ENCODE peak calls at places on chromosome 15, in nine cellular contexts. One of them, this sample, is unnamed.

GRCh38 chr15:74252291-74253080 is 16.4 kb downstream of the CCDC33 start:
- DNase-seq in bronchial epithelial cell: peak; percentile 30
- DNase-seq in ureter: no peak
- DNase-seq in DMS153: no peak
- DNase-seq in iPS-NIHi11: no peak
- DNase-seq in adrenal gland: peak; percentile 60
- DNase-seq in AML-193: no peak
- DNase-seq in G401: no peak
- DNase-seq in foreskin fibroblast: no peak
- DNase-seq in this sample: no peak

GRCh38 chr15:38038659-38039442 is 104.4 kb downstream of the TMCO5A start:
- DNase-seq in bronchial epithelial cell: peak; percentile 94
- DNase-seq in DMS153: no peak
- DNase-seq in adrenal gland: no peak
- DNase-seq in foreskin fibroblast: peak; percentile 75
- DNase-seq in ureter: no peak
- DNase-seq in G401: no peak
- DNase-seq in AML-193: no peak
- DNase-seq in iPS-NIHi11: no peak
- DNase-seq in this sample: no peak

GRCh38 chr15:70222632-70223031 is 124.9 kb upstream of the TLE3 start:
- DNase-seq in bronchial epithelial cell: no peak
- DNase-seq in AML-193: no peak
- DNase-seq in ureter: no peak
- DNase-seq in foreskin fibroblast: no peak
- DNase-seq in adrenal gland: no peak
- DNase-seq in G401: no peak
- DNase-seq in DMS153: no peak
- DNase-seq in iPS-NIHi11: no peak
- DNase-seq in this sample: no peak

GRCh38 chr15:45027220-45027619 is 4.2 kb downstream of the SORD start:
- DNase-seq in AML-193: no peak
- DNase-seq in bronchial epithelial cell: no peak
- DNase-seq in ureter: no peak
- DNase-seq in DMS153: no peak
- DNase-seq in adrenal gland: no peak
- DNase-seq in foreskin fibroblast: no peak
- DNase-seq in G401: no peak
- DNase-seq in iPS-NIHi11: no peak
- DNase-seq in this sample: no peak

GRCh38 chr15:25372298-25372697 is 66.5 kb downstream of the UBE3A start:
- DNase-seq in iPS-NIHi11: no peak
- DNase-seq in DMS153: no peak
- DNase-seq in foreskin fibroblast: peak; percentile 31
- DNase-seq in ureter: no peak
- DNase-seq in AML-193: no peak
- DNase-seq in bronchial epithelial cell: peak; percentile 25
- DNase-seq in G401: no peak
- DNase-seq in adrenal gland: no peak
- DNase-seq in this sample: no peak

GRCh38 chr15:69092159-69092558 is 68.3 kb upstream of the GLCE start:
- DNase-seq in G401: no peak
- DNase-seq in DMS153: no peak
- DNase-seq in foreskin fibroblast: peak; percentile 37
- DNase-seq in ureter: no peak
- DNase-seq in AML-193: no peak
- DNase-seq in bronchial epithelial cell: peak; percentile 91
- DNase-seq in adrenal gland: no peak
- DNase-seq in iPS-NIHi11: no peak
- DNase-seq in this sample: no peak

GRCh38 chr15:81270781-81271491 is 53.0 kb downstream of the STARD5 start:
- DNase-seq in DMS153: no peak
- DNase-seq in adrenal gland: no peak
- DNase-seq in bronchial epithelial cell: peak; percentile 14
- DNase-seq in foreskin fibroblast: no peak
- DNase-seq in AML-193: no peak
- DNase-seq in G401: no peak
- DNase-seq in iPS-NIHi11: no peak
- DNase-seq in ureter: no peak
- DNase-seq in this sample: no peak

GRCh38 chr15:78712797-78713515 is 71.9 kb upstream of the CHRNB4 start:
- DNase-seq in adrenal gland: no peak
- DNase-seq in G401: no peak
- DNase-seq in iPS-NIHi11: no peak
- DNase-seq in ureter: no peak
- DNase-seq in AML-193: no peak
- DNase-seq in DMS153: no peak
- DNase-seq in foreskin fibroblast: no peak
- DNase-seq in bronchial epithelial cell: no peak
- DNase-seq in this sample: no peak

GRCh38 chr15:63277893-63278505 is 594 bp downstream of the APH1B start:
- DNase-seq in G401: peak; percentile 67
- DNase-seq in adrenal gland: peak; percentile 60
- DNase-seq in iPS-NIHi11: peak; percentile 16
- DNase-seq in bronchial epithelial cell: peak; percentile 26
- DNase-seq in ureter: peak; percentile 44
- DNase-seq in DMS153: no peak
- DNase-seq in foreskin fibroblast: no peak
- DNase-seq in AML-193: no peak
- DNase-seq in this sample: peak; percentile 35

GRCh38 chr15:101528108-101528916 is 38.8 kb upstream of the PCSK6 start:
- DNase-seq in bronchial epithelial cell: no peak
- DNase-seq in G401: no peak
- DNase-seq in DMS153: no peak
- DNase-seq in foreskin fibroblast: no peak
- DNase-seq in AML-193: no peak
- DNase-seq in iPS-NIHi11: no peak
- DNase-seq in ureter: no peak
- DNase-seq in adrenal gland: peak; percentile 27
- DNase-seq in this sample: peak; percentile 86

GRCh38 chr15:92882697-92883642 is 17.2 kb upstream of the CHD2 start:
- DNase-seq in adrenal gland: peak; percentile 62
- DNase-seq in iPS-NIHi11: peak; percentile 32
- DNase-seq in DMS153: no peak
- DNase-seq in foreskin fibroblast: no peak
- DNase-seq in AML-193: no peak
- DNase-seq in ureter: no peak
- DNase-seq in G401: peak; percentile 13
- DNase-seq in bronchial epithelial cell: no peak
- DNase-seq in this sample: peak; percentile 32

GRCh38 chr15:48785195-48785594 is 25.7 kb downstream of the CEP152 start:
- DNase-seq in adrenal gland: no peak
- DNase-seq in iPS-NIHi11: no peak
- DNase-seq in bronchial epithelial cell: no peak
- DNase-seq in AML-193: no peak
- DNase-seq in DMS153: no peak
- DNase-seq in ureter: no peak
- DNase-seq in foreskin fibroblast: no peak
- DNase-seq in G401: no peak
- DNase-seq in this sample: no peak

GRCh38 chr15:80507638-80508316 is 103.6 kb downstream of the ARNT2 start:
- DNase-seq in ureter: no peak
- DNase-seq in G401: no peak
- DNase-seq in adrenal gland: no peak
- DNase-seq in AML-193: no peak
- DNase-seq in DMS153: no peak
- DNase-seq in iPS-NIHi11: no peak
- DNase-seq in bronchial epithelial cell: peak; percentile 3
- DNase-seq in foreskin fibroblast: peak; percentile 94
- DNase-seq in this sample: no peak

GRCh38 chr15:89359471-89360293 is 25.1 kb upstream of the POLG start:
- DNase-seq in adrenal gland: no peak
- DNase-seq in DMS153: no peak
- DNase-seq in bronchial epithelial cell: no peak
- DNase-seq in AML-193: no peak
- DNase-seq in ureter: no peak
- DNase-seq in foreskin fibroblast: no peak
- DNase-seq in G401: no peak
- DNase-seq in iPS-NIHi11: no peak
- DNase-seq in this sample: no peak

GRCh38 chr15:67049351-67050044 is 15.9 kb upstream of the SMAD3 start:
- DNase-seq in AML-193: no peak
- DNase-seq in G401: no peak
- DNase-seq in foreskin fibroblast: peak; percentile 82
- DNase-seq in DMS153: no peak
- DNase-seq in ureter: no peak
- DNase-seq in adrenal gland: no peak
- DNase-seq in iPS-NIHi11: no peak
- DNase-seq in bronchial epithelial cell: peak; percentile 93
- DNase-seq in this sample: peak; percentile 69

GRCh38 chr15:66673410-66674322 is 28.4 kb upstream of the SMAD6 start:
- DNase-seq in iPS-NIHi11: peak; percentile 93
- DNase-seq in G401: peak; percentile 7
- DNase-seq in AML-193: no peak
- DNase-seq in DMS153: no peak
- DNase-seq in foreskin fibroblast: no peak
- DNase-seq in ureter: no peak
- DNase-seq in adrenal gland: no peak
- DNase-seq in bronchial epithelial cell: peak; percentile 26
- DNase-seq in this sample: peak; percentile 88

GRCh38 chr15:38555686-38556334 is 8.8 kb downstream of the RASGRP1 start:
- DNase-seq in bronchial epithelial cell: peak; percentile 10
- DNase-seq in adrenal gland: no peak
- DNase-seq in iPS-NIHi11: no peak
- DNase-seq in G401: peak; percentile 63
- DNase-seq in AML-193: no peak
- DNase-seq in DMS153: no peak
- DNase-seq in foreskin fibroblast: peak; percentile 23
- DNase-seq in ureter: no peak
- DNase-seq in this sample: no peak

GRCh38 chr15:87817553-87817952 is 439.0 kb downstream of the NTRK3 start:
- DNase-seq in foreskin fibroblast: peak; percentile 39
- DNase-seq in iPS-NIHi11: no peak
- DNase-seq in AML-193: no peak
- DNase-seq in ureter: no peak
- DNase-seq in G401: no peak
- DNase-seq in DMS153: no peak
- DNase-seq in adrenal gland: no peak
- DNase-seq in bronchial epithelial cell: no peak
- DNase-seq in this sample: no peak

GRCh38 chr15:97084650-97085049 is 754.1 kb downstream of the NR2F2 start:
- DNase-seq in adrenal gland: no peak
- DNase-seq in G401: no peak
- DNase-seq in ureter: no peak
- DNase-seq in bronchial epithelial cell: no peak
- DNase-seq in foreskin fibroblast: no peak
- DNase-seq in iPS-NIHi11: no peak
- DNase-seq in DMS153: no peak
- DNase-seq in AML-193: no peak
- DNase-seq in this sample: no peak

GRCh38 chr15:45628136-45628535 is 6.7 kb upstream of the SQOR start:
- DNase-seq in foreskin fibroblast: no peak
- DNase-seq in DMS153: no peak
- DNase-seq in AML-193: no peak
- DNase-seq in adrenal gland: no peak
- DNase-seq in G401: no peak
- DNase-seq in ureter: no peak
- DNase-seq in iPS-NIHi11: no peak
- DNase-seq in bronchial epithelial cell: no peak
- DNase-seq in this sample: no peak

GRCh38 chr15:85408270-85408746 is 27.9 kb downstream of the AKAP13 start:
- DNase-seq in DMS153: no peak
- DNase-seq in G401: no peak
- DNase-seq in iPS-NIHi11: no peak
- DNase-seq in AML-193: peak; percentile 31
- DNase-seq in bronchial epithelial cell: no peak
- DNase-seq in ureter: no peak
- DNase-seq in foreskin fibroblast: no peak
- DNase-seq in adrenal gland: no peak
- DNase-seq in this sample: no peak

GRCh38 chr15:91150492-91151160 is 50.6 kb downstream of the SV2B start:
- DNase-seq in iPS-NIHi11: no peak
- DNase-seq in foreskin fibroblast: no peak
- DNase-seq in adrenal gland: no peak
- DNase-seq in AML-193: no peak
- DNase-seq in bronchial epithelial cell: no peak
- DNase-seq in ureter: no peak
- DNase-seq in G401: peak; percentile 89
- DNase-seq in DMS153: no peak
- DNase-seq in this sample: no peak

GRCh38 chr15:39124925-39125625 is 455.8 kb upstream of the THBS1 start:
- DNase-seq in G401: no peak
- DNase-seq in AML-193: no peak
- DNase-seq in adrenal gland: no peak
- DNase-seq in bronchial epithelial cell: peak; percentile 65
- DNase-seq in iPS-NIHi11: no peak
- DNase-seq in DMS153: no peak
- DNase-seq in foreskin fibroblast: no peak
- DNase-seq in ureter: no peak
- DNase-seq in this sample: no peak

GRCh38 chr15:65258370-65258769 is 28.3 kb downstream of the PARP16 start:
- DNase-seq in foreskin fibroblast: no peak
- DNase-seq in iPS-NIHi11: no peak
- DNase-seq in adrenal gland: no peak
- DNase-seq in DMS153: no peak
- DNase-seq in AML-193: no peak
- DNase-seq in ureter: no peak
- DNase-seq in bronchial epithelial cell: no peak
- DNase-seq in G401: no peak
- DNase-seq in this sample: no peak

GRCh38 chr15:60172147-60172546 is 168.0 kb downstream of the FOXB1 start:
- DNase-seq in AML-193: no peak
- DNase-seq in adrenal gland: no peak
- DNase-seq in DMS153: no peak
- DNase-seq in G401: no peak
- DNase-seq in foreskin fibroblast: no peak
- DNase-seq in ureter: no peak
- DNase-seq in iPS-NIHi11: no peak
- DNase-seq in bronchial epithelial cell: peak; percentile 44
- DNase-seq in this sample: no peak

GRCh38 chr15:47377465-47377864 is 339.8 kb upstream of the SEMA6D start:
- DNase-seq in ureter: no peak
- DNase-seq in AML-193: no peak
- DNase-seq in adrenal gland: no peak
- DNase-seq in iPS-NIHi11: no peak
- DNase-seq in bronchial epithelial cell: peak; percentile 15
- DNase-seq in G401: no peak
- DNase-seq in DMS153: no peak
- DNase-seq in foreskin fibroblast: no peak
- DNase-seq in this sample: no peak

GRCh38 chr15:58182460-58183163 is 44.4 kb downstream of the AQP9 start:
- DNase-seq in iPS-NIHi11: peak; percentile 84
- DNase-seq in AML-193: peak; percentile 31
- DNase-seq in ureter: no peak
- DNase-seq in foreskin fibroblast: peak; percentile 44
- DNase-seq in G401: peak; percentile 46
- DNase-seq in adrenal gland: no peak
- DNase-seq in bronchial epithelial cell: peak; percentile 52
- DNase-seq in DMS153: no peak
- DNase-seq in this sample: no peak

GRCh38 chr15:57485869-57486268 is 105.8 kb upstream of the MYZAP start:
- DNase-seq in DMS153: no peak
- DNase-seq in adrenal gland: peak; percentile 92
- DNase-seq in bronchial epithelial cell: peak; percentile 95
- DNase-seq in AML-193: no peak
- DNase-seq in ureter: no peak
- DNase-seq in foreskin fibroblast: peak; percentile 89
- DNase-seq in G401: no peak
- DNase-seq in iPS-NIHi11: peak; percentile 59
- DNase-seq in this sample: no peak

GRCh38 chr15:30958219-30958618 is 33.2 kb downstream of the MTMR10 start:
- DNase-seq in G401: no peak
- DNase-seq in DMS153: no peak
- DNase-seq in foreskin fibroblast: peak; percentile 30
- DNase-seq in AML-193: no peak
- DNase-seq in adrenal gland: no peak
- DNase-seq in iPS-NIHi11: no peak
- DNase-seq in ureter: no peak
- DNase-seq in bronchial epithelial cell: no peak
- DNase-seq in this sample: no peak

GRCh38 chr15:42785569-42785968 is 48.6 kb upstream of the CDAN1 start:
- DNase-seq in adrenal gland: no peak
- DNase-seq in foreskin fibroblast: no peak
- DNase-seq in DMS153: no peak
- DNase-seq in AML-193: no peak
- DNase-seq in G401: no peak
- DNase-seq in bronchial epithelial cell: no peak
- DNase-seq in iPS-NIHi11: no peak
- DNase-seq in ureter: no peak
- DNase-seq in this sample: no peak

GRCh38 chr15:91989821-91990220 is 136.3 kb downstream of the SLCO3A1 start:
- DNase-seq in DMS153: no peak
- DNase-seq in ureter: no peak
- DNase-seq in foreskin fibroblast: no peak
- DNase-seq in G401: no peak
- DNase-seq in adrenal gland: no peak
- DNase-seq in iPS-NIHi11: no peak
- DNase-seq in bronchial epithelial cell: no peak
- DNase-seq in AML-193: no peak
- DNase-seq in this sample: no peak